ENCODE peak calls at places on chromosome 7, in six cellular contexts. U is body of pancreas, Q is progenitor cell of endocrine pancreas, X is astrocyte, L is DND-41, Y is hepatocyte. Z is an unnamed sample.

GRCh38 chr7:106201176-106201575 is 83.6 kb downstream of the NAMPT start:
- DNase-seq in U (no peak), Q (no peak), X (no peak), L (no peak), Y (no peak), Z (no peak)

GRCh38 chr7:11153694-11154093 is 180.0 kb downstream of the PHF14 start:
- DNase-seq in U (no peak), Q (no peak), X (no peak), L (no peak), Y (no peak), Z (no peak)

GRCh38 chr7:47496064-47496665 is 85.7 kb downstream of the TNS3 start:
- DNase-seq in U (no peak), Q (no peak), X (no peak), L (no peak), Y (no peak), Z (no peak)

GRCh38 chr7:100626530-100627237 is 14.3 kb downstream of the MOSPD3 start:
- DNase-seq in U (peak; percentile 80), Q (peak; percentile 54), X (peak; percentile 67), L (peak; percentile 93), Y (peak; percentile 90), Z (peak; percentile 77)

GRCh38 chr7:150986099-150986512 is 4.7 kb upstream of the NOS3 start:
- DNase-seq in U (peak; percentile 72), Q (peak; percentile 61), X (no peak), L (peak; percentile 62), Y (peak; percentile 84), Z (peak; percentile 38)

GRCh38 chr7:35736725-35737124 is 41.8 kb upstream of the HERPUD2 start:
- DNase-seq in U (no peak), Q (no peak), X (peak; percentile 19), L (no peak), Y (peak; percentile 53), Z (peak; percentile 38)

GRCh38 chr7:155166673-155167370 is 96.7 kb downstream of the HTR5A start:
- DNase-seq in U (no peak), Q (no peak), X (peak; percentile 90), L (no peak), Y (peak; percentile 80), Z (peak; percentile 94)

GRCh38 chr7:51121945-51122425 is 194.6 kb downstream of the COBL start:
- DNase-seq in U (peak; percentile 38), Q (no peak), X (no peak), L (no peak), Y (no peak), Z (no peak)

GRCh38 chr7:2720024-2720423 is 32.0 kb downstream of the AMZ1 start:
- DNase-seq in U (no peak), Q (no peak), X (no peak), L (no peak), Y (no peak), Z (no peak)

GRCh38 chr7:1175967-1176851 is 16.2 kb upstream of the ZFAND2A start:
- DNase-seq in U (peak; percentile 84), Q (peak; percentile 90), X (peak; percentile 27), L (peak; percentile 82), Y (peak; percentile 84), Z (peak; percentile 65)

GRCh38 chr7:138632384-138632783 is 68.8 kb downstream of the SVOPL start:
- DNase-seq in U (no peak), Q (no peak), X (no peak), L (no peak), Y (no peak), Z (no peak)

GRCh38 chr7:123410273-123410928 is 124.0 kb downstream of the IQUB start:
- DNase-seq in U (peak; percentile 24), Q (no peak), X (peak; percentile 59), L (no peak), Y (peak; percentile 58), Z (no peak)

GRCh38 chr7:35467456-35467978 is 213.6 kb upstream of the TBX20 start:
- DNase-seq in U (no peak), Q (no peak), X (no peak), L (no peak), Y (no peak), Z (no peak)

GRCh38 chr7:832292-832967 is at the start of gene SUN1:
- DNase-seq in U (peak; percentile 67), Q (no peak), X (peak; percentile 83), L (no peak), Y (peak; percentile 63), Z (peak; percentile 79)

GRCh38 chr7:94059747-94060146 is 55.6 kb upstream of the BET1 start:
- DNase-seq in U (no peak), Q (no peak), X (peak; percentile 77), L (no peak), Y (no peak), Z (peak; percentile 93)

GRCh38 chr7:117949232-117949631 is 76.0 kb upstream of the CTTNBP2 start:
- DNase-seq in U (no peak), Q (no peak), X (peak; percentile 13), L (no peak), Y (peak; percentile 7), Z (no peak)

GRCh38 chr7:102872460-102872859 is 40.3 kb upstream of the LRRC17 start:
- DNase-seq in U (no peak), Q (no peak), X (peak; percentile 99), L (no peak), Y (no peak), Z (peak; percentile 90)

GRCh38 chr7:52909935-52910334 is 125.5 kb upstream of the POM121L12 start:
- DNase-seq in U (no peak), Q (no peak), X (no peak), L (no peak), Y (no peak), Z (no peak)

GRCh38 chr7:17690030-17690429 is 250.3 kb downstream of the SNX13 start:
- DNase-seq in U (peak; percentile 37), Q (no peak), X (peak; percentile 99), L (no peak), Y (no peak), Z (peak; percentile 91)

GRCh38 chr7:73567701-73568685 is 10.4 kb downstream of the TBL2 start:
- DNase-seq in U (no peak), Q (no peak), X (peak; percentile 63), L (peak; percentile 66), Y (no peak), Z (peak; percentile 23)

DNA sequence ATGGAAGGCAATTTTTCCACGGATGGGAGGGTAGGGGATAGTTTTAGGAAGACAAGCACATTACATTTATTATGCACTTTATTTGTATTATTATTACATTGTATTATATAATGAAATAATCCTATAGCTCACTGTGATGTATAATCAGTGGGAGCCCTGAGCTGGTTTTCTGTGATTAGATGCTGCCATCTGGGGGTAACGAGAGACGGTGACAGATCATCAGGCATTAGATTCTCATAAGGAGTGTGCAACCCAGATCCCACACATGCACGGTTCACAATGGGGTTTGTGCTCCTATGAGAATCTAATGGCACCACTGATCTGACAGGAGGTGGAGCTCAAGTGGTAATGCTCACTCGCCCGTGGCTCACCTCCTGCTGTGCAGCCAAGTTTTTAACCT is 103.9 kb upstream of the STK17A start:
- DNase-seq in U (no peak), Q (no peak), X (no peak), L (peak; percentile 28), Y (no peak), Z (no peak)
- TF ChIP-seq CTCF in U (no peak), Q (no peak), X (no peak), L (peak; percentile 52), Y (no peak), Z (no peak)

DNA sequence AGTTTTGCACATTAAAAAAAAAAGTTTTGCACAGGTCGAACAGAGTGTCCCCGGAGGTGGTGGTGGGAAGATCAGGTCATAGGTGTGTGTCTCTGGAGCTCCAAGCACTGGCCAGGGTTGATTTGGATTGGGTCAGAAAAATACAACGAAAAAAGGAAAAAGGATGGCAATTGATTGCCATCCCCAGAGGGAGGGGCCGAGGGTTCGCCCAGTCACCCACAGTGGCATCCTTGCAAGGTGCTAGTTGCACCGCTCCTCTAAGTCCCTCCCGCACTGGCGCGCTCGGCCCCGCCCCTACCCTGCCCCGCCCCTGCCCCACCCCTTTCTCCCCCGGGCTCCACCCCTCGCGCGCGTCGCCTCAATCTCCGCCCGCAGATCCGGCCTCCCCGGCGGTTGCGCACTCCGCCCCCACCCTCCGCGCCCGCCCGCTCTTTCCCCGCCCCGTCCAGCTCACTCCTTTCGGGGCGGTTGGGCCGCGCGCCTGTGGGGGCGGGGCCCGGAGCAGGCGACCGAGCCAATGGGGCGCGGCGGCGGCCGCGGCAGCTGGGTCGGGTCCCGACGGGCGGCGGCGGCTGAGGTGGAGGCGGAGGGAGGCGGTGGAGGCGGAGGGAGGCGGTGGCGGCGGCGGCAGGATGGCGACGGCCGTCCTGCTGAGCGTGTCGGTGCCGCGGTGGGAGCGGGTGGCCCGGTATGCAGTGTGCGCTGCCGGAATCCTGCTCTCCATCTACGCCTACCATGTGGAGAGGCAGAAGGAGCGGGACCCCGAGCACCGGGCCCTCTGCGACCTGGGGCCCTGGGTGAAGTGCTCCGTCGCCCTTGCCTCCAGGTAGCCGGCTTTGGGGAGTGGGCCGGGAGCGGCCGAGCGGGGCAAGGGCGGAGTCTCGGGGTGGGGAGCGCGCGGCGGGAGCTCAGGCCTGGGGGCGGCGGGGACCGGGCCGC is 31.5 kb upstream of the ERV3-1 start:
- DNase-seq in U (peak; percentile 94), Q (peak; percentile 86), X (peak; percentile 72), L (peak; percentile 94), Y (peak; percentile 97), Z (peak; percentile 93)
- TF ChIP-seq CTCF in U (no peak), Q (peak; percentile 54), X (no peak), L (peak; percentile 36), Y (peak; percentile 13), Z (no peak)

GRCh38 chr7:66522518-66522917 is 106.2 kb upstream of the KCTD7 start:
- DNase-seq in U (no peak), Q (no peak), X (no peak), L (peak; percentile 24), Y (no peak), Z (no peak)
- TF ChIP-seq CTCF in U (no peak), Q (peak; percentile 15), X (no peak), L (peak; percentile 68), Y (peak; percentile 14), Z (peak; percentile 47)

DNA sequence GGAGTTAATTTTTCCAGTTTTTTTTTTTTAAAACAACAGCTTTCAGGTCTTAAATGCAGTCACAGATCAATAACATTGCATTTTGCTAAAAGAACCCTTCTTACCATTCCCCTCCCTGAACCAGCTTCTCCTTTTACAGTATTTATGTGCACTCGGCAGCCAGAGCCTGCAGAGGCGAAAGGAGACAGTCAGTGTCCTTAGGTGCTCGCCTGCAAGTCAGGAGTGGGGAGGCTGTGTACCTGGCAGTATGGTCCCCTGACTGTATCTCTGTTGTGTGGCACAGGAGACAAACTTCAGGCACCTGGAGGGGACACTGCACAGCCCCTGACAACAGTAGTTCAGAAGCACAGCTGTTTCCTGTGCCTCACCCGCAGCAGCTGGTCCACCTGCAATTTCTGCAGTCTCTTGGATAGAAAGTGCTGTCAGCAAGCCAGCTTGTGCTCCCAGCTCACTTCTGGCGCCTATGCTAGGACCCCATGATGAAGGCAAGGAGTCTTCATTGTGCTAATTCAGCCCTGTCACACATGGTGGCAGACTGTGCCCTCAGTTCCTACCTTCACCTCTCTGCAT is 73.4 kb upstream of the LAMB4 start:
- DNase-seq in U (no peak), Q (no peak), X (no peak), L (peak; percentile 42), Y (no peak), Z (no peak)
- TF ChIP-seq CTCF in U (no peak), Q (no peak), X (no peak), L (no peak), Y (no peak), Z (no peak)

DNA sequence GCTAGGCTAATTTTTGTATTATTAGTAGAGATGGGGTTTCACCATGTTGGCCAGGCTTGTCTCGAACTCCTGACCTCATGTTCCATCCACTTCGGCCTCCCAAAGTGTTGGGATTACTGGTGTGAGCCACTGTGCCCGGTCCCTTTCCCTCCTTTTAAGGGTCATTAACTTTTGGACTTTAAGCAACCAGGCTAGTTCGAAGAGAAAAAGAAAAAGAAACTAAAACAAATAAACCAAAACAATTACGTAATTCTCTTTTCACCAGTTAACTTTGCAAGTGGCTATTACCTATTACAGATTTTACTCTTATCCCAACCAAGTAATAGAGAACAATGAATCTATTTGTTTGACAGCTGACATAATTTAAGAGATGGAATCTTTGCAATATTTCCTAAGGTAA is 72.8 kb upstream of the SEMA3C start:
- DNase-seq in U (no peak), Q (no peak), X (no peak), L (no peak), Y (no peak), Z (no peak)
- TF ChIP-seq CTCF in U (no peak), Q (no peak), X (no peak), L (no peak), Y (no peak), Z (no peak)

Z was measured in AG10803.